ENCODE peak calls at places on chromosomes 13 and 19, in eight cellular contexts. X, H, A, M, N, I, C and Y are unnamed samples.
A peak's percentile ranks its signal among the peaks of the same experiment; 100 is the strongest.

GRCh38 chr13:111879719-111880118 is 187.2 kb upstream of the SOX1 start:
- DNase-seq in X (no peak), H (no peak), C (no peak), N (no peak), I (no peak), M (no peak), A (no peak), Y (no peak)

GRCh38 chr13:58376775-58377174 is 745.2 kb downstream of the PCDH17 start:
- DNase-seq in A (no peak), M (no peak), H (no peak), X (no peak), C (no peak), N (no peak), I (no peak), Y (no peak)

GRCh38 chr19:16024266-16025107 is 51.8 kb upstream of the TPM4 start:
- DNase-seq in C (no peak), M (no peak), X (no peak), A (no peak), H (no peak), N (no peak), I (no peak), Y (no peak)

GRCh38 chr13:38202730-38203129 is 146.9 kb upstream of the UFM1 start:
- DNase-seq in I (no peak), A (no peak), H (no peak), X (no peak), M (no peak), C (no peak), N (no peak), Y (no peak)

GRCh38 chr13:102091231-102091630 is 310.6 kb downstream of the FGF14 start:
- DNase-seq in X (no peak), M (no peak), N (no peak), I (no peak), H (no peak), A (no peak), C (no peak), Y (no peak)

GRCh38 chr13:24173775-24174174 is 13.3 kb downstream of the SPATA13 start:
- DNase-seq in C (no peak), H (no peak), X (no peak), I (no peak), M (no peak), A (no peak), N (no peak), Y (no peak)

GRCh38 chr13:33233547-33233946 is 52.0 kb downstream of the STARD13 start:
- DNase-seq in H (no peak), X (no peak), N (no peak), A (no peak), I (no peak), C (no peak), M (no peak), Y (no peak)

GRCh38 chr19:55405638-55406037 is 1.9 kb downstream of the UBE2S start:
- DNase-seq in H (no peak), C (no peak), X (no peak), N (no peak), I (no peak), M (no peak), A (no peak), Y (no peak)

GRCh38 chr19:46221981-46222610 is 7.4 kb upstream of the IGFL1 start:
- DNase-seq in N (no peak), X (peak; percentile 91), M (no peak), H (peak; percentile 38), I (no peak), C (peak; percentile 55), A (no peak), Y (no peak)

GRCh38 chr13:85601526-85601925 is 197.7 kb downstream of the SLITRK6 start:
- DNase-seq in M (no peak), H (no peak), C (no peak), I (no peak), X (no peak), A (no peak), N (no peak), Y (no peak)

GRCh38 chr19:35279985-35280821 is 2.1 kb upstream of the HAMP start:
- DNase-seq in H (no peak), I (no peak), X (no peak), M (no peak), C (no peak), N (no peak), A (no peak), Y (no peak)

GRCh38 chr19:5987077-5987818 is 9.3 kb upstream of the RANBP3 start:
- DNase-seq in I (peak; percentile 68), M (peak; percentile 62), N (peak; percentile 78), H (peak; percentile 87), A (peak; percentile 56), X (peak; percentile 82), C (no peak), Y (peak; percentile 67)

GRCh38 chr19:17136617-17137016 is 61.0 kb downstream of the MYO9B start:
- DNase-seq in C (no peak), N (no peak), M (no peak), I (no peak), H (no peak), A (no peak), X (no peak), Y (no peak)

GRCh38 chr19:42246143-42246868 is 3.9 kb upstream of the GSK3A start:
- DNase-seq in I (peak; percentile 20), A (peak; percentile 80), N (peak; percentile 72), M (no peak), X (peak; percentile 87), C (no peak), H (peak; percentile 47), Y (no peak)

GRCh38 chr13:112880976-112881540 is 88.0 kb upstream of the MCF2L start:
- DNase-seq in A (no peak), M (no peak), I (no peak), N (no peak), H (no peak), X (no peak), C (no peak), Y (no peak)

GRCh38 chr13:58087566-58087965 is 456.0 kb downstream of the PCDH17 start:
- DNase-seq in M (no peak), N (no peak), I (no peak), C (no peak), X (no peak), H (no peak), A (no peak), Y (no peak)

GRCh38 chr19:6458695-6459355 is 767 bp downstream of the SLC25A23 start:
- DNase-seq in I (no peak), N (peak; percentile 45), A (no peak), C (no peak), X (no peak), M (no peak), H (no peak), Y (no peak)

GRCh38 chr19:16263115-16263839 is 61.3 kb upstream of the KLF2 start:
- DNase-seq in M (no peak), H (no peak), X (no peak), C (no peak), I (no peak), N (no peak), A (no peak), Y (no peak)

GRCh38 chr13:59780058-59780457 is 383.7 kb downstream of the DIAPH3 start:
- DNase-seq in H (no peak), N (no peak), C (no peak), X (no peak), M (no peak), I (no peak), A (no peak), Y (no peak)

GRCh38 chr13:76993021-76993420 is 1.1 kb downstream of the CLN5 start:
- DNase-seq in H (no peak), N (no peak), X (peak; percentile 26), C (no peak), A (no peak), M (no peak), I (no peak), Y (no peak)

GRCh38 chr19:1585243-1585580 is 7.5 kb downstream of the MBD3 start:
- DNase-seq in A (no peak), X (no peak), C (no peak), H (no peak), N (no peak), I (no peak), M (no peak), Y (no peak)

GRCh38 chr19:3855321-3855720 is 13.5 kb downstream of the ZFR2 start:
- DNase-seq in A (no peak), C (no peak), M (no peak), I (no peak), N (peak; percentile 46), X (no peak), H (no peak), Y (no peak)

GRCh38 chr19:1862424-1863307 is 713 bp downstream of the KLF16 start:
- DNase-seq in H (peak; percentile 64), C (no peak), A (no peak), X (peak; percentile 57), N (peak; percentile 70), I (no peak), M (peak; percentile 70), Y (peak; percentile 48)